ENCODE peak calls at places on chromosomes 16 and 17, in seven cellular contexts. N is IMR-90, V is mesenchymal stem cell, Q is mesendoderm, B is trophoblast cell, M is neuronal stem cell, Z is H1. H is an unnamed sample.

GRCh38 chr17:83153681-83154310 is 74.4 kb downstream of the METRNL start:
- DNase-seq in Z (no peak), B (no peak), V (no peak), M (no peak), Q (no peak), N (no peak), H (no peak)

GRCh38 chr17:74006366-74006765 is 197.1 kb upstream of the RPL38 start:
- DNase-seq in V (no peak), Z (no peak), Q (no peak), N (no peak), M (no peak), B (no peak), H (no peak)

GRCh38 chr16:49458656-49459445 is 85.2 kb downstream of the C16orf78 start:
- DNase-seq in M (no peak), N (no peak), Z (no peak), B (no peak), V (no peak), Q (no peak), H (peak)

GRCh38 chr16:73711441-73712080 is 585.1 kb upstream of the PSMD7 start:
- DNase-seq in Z (no peak), V (no peak), B (no peak), M (no peak), N (no peak), Q (peak), H (peak)

GRCh38 chr17:42878123-42878880 is 22.3 kb upstream of the G6PC1 start:
- DNase-seq in M (peak), V (peak), Z (peak), B (peak), Q (peak), N (no peak), H (peak)

GRCh38 chr17:68184816-68185436 is 62.9 kb upstream of the AMZ2 start:
- DNase-seq in B (no peak), N (no peak), Z (no peak), M (no peak), V (no peak), Q (no peak), H (no peak)

GRCh38 chr17:44133918-44134476 is 7.7 kb upstream of the HROB start:
- DNase-seq in V (no peak), Z (no peak), N (no peak), Q (no peak), M (no peak), B (no peak), H (no peak)

GRCh38 chr17:12994341-12995074 is 23.3 kb downstream of the ELAC2 start:
- DNase-seq in M (no peak), N (no peak), V (no peak), B (no peak), Z (no peak), Q (no peak), H (no peak)

GRCh38 chr16:63613701-63614100 is 1508.2 kb downstream of the CDH11 start:
- DNase-seq in Q (no peak), M (no peak), V (peak), B (no peak), N (peak), Z (no peak), H (no peak)

GRCh38 chr17:74552037-74552436 is 6.1 kb upstream of the CD300C start:
- DNase-seq in M (no peak), V (no peak), Z (no peak), B (peak), N (no peak), Q (no peak), H (no peak)

GRCh38 chr17:38667787-38668122 is 7.0 kb downstream of the EPOP start:
- DNase-seq in B (no peak), Z (no peak), V (no peak), Q (no peak), M (no peak), N (no peak), H (no peak)

GRCh38 chr17:19614900-19615299 is 33.7 kb upstream of the ALDH3A2 start:
- DNase-seq in B (no peak), M (no peak), V (no peak), Z (no peak), N (no peak), Q (no peak), H (no peak)

GRCh38 chr17:39001703-39002637 is 34.8 kb upstream of the FBXO47 start:
- DNase-seq in N (peak), Z (no peak), Q (peak), V (peak), M (no peak), B (peak), H (peak)

GRCh38 chr17:45273551-45273957 is 11.7 kb upstream of the SPATA32 start:
- DNase-seq in N (no peak), Z (no peak), B (no peak), M (no peak), Q (no peak), V (no peak), H (no peak)

GRCh38 chr17:50268632-50269287 is 5.5 kb upstream of the TMEM92 start:
- DNase-seq in N (peak), Z (no peak), V (peak), Q (no peak), B (no peak), M (no peak), H (peak)

GRCh38 chr17:39599006-39599664 is 8.6 kb downstream of the NEUROD2 start:
- DNase-seq in M (no peak), Q (no peak), V (no peak), N (no peak), Z (no peak), B (no peak), H (no peak)

GRCh38 chr17:52071712-52072111 is 86.8 kb downstream of the CA10 start:
- DNase-seq in V (no peak), B (no peak), Q (no peak), M (no peak), Z (no peak), N (no peak), H (no peak)

GRCh38 chr17:8120520-8121443 is 2.5 kb upstream of the ALOXE3 start:
- DNase-seq in M (peak), Q (peak), Z (peak), B (peak), V (peak), N (peak), H (peak)

GRCh38 chr16:11128211-11129123 is 127.5 kb downstream of the SOCS1 start:
- DNase-seq in B (no peak), Z (no peak), M (no peak), Q (no peak), N (peak), V (peak), H (peak)

GRCh38 chr17:1264196-1264595 is 6.0 kb upstream of the BHLHA9 start:
- DNase-seq in B (no peak), M (no peak), V (no peak), N (no peak), Q (no peak), Z (no peak), H (no peak)

GRCh38 chr17:50565559-50566350 is 5.2 kb downstream of the CACNA1G start:
- DNase-seq in Q (peak), N (peak), V (peak), Z (no peak), M (peak), B (no peak), H (no peak)

GRCh38 chr16:4141604-4142003 is 25.4 kb upstream of the ADCY9 start:
- DNase-seq in M (no peak), V (no peak), B (no peak), Z (no peak), N (no peak), Q (no peak), H (no peak)

GRCh38 chr16:4140652-4141051 is 24.4 kb upstream of the ADCY9 start:
- DNase-seq in N (peak), Q (no peak), Z (no peak), B (peak), V (peak), M (no peak), H (no peak)

GRCh38 chr16:4138735-4139134 is 22.5 kb upstream of the ADCY9 start:
- DNase-seq in M (no peak), B (peak), N (no peak), V (no peak), Z (no peak), Q (no peak), H (no peak)

GRCh38 chr16:4142268-4142667 is 26.0 kb upstream of the ADCY9 start:
- DNase-seq in N (no peak), M (no peak), Q (no peak), V (no peak), Z (no peak), B (no peak), H (no peak)

DNA sequence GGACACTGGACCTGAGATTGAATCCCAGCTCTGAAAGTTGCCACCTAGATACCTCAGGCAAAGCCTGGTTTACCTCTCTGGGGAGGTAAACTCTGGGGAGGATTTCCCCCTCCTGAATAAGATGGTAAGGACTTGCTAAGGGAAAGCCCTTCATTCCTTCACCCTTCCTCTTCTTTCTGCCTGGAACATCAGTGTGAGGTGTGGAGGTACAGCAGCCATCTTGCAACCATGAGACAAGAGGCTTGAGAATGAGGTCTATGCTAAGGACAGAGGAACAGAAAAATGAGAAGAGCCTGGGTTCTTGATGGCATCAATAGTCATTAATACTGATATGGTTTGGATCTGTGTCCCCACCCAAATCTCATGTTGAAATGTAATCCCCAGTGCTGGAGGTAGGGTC is 23.7 kb upstream of the ADCY9 start:
- DNase-seq in V (no peak), N (no peak), Z (no peak), B (no peak), M (no peak), Q (no peak), H (no peak)
- H3K4ac ChIP-seq in V (no peak), N (peak), Z (no peak), B (no peak), M (no peak), Q (no peak), H (no peak)

GRCh38 chr17:32859857-32860525 is 16.9 kb downstream of the MYO1D start:
- DNase-seq in N (no peak), Z (no peak), M (no peak), B (no peak), Q (peak), V (no peak), H (no peak)
- H3K18ac ChIP-seq in N (no peak), Z (no peak), M (no peak), B (no peak), Q (no peak), V (no peak), H (no peak)

GRCh38 chr16:82027629-82028035 is 7.4 kb upstream of the HSD17B2 start:
- DNase-seq in M (no peak), V (no peak), B (no peak), Q (no peak), Z (no peak), N (no peak), H (no peak)
- H2BK5ac ChIP-seq in M (no peak), V (no peak), B (no peak), Q (no peak), Z (no peak), N (no peak), H (no peak)

DNA sequence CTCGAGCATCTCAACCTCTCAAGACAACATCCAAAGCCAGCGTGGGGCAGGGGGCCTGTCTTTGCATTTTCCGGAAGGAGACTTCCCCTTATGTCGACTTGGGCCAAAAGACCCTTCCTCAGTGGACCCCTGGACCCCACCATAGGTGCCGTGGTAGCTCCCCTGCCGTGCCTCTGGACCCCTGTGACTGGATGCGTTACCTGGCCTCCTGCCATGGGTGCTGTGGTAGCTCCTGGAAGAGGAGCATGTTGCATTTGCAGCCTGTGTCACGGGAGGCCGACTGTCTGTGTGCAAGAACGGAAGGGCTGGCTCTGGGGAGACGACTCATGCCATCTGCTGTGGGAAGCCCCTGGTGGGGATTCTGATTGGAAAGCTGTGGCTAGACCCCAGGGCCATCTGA is 130.1 kb downstream of the FOXL1 start:
- DNase-seq in N (no peak), B (no peak), Z (no peak), Q (no peak), M (no peak), V (no peak), H (no peak)
- H3K4ac ChIP-seq in N (no peak), B (no peak), Z (no peak), Q (no peak), M (no peak), V (no peak), H (no peak)

GRCh38 chr16:57950382-57950781 is 20.5 kb downstream of the CNGB1 start:
- DNase-seq in M (no peak), Z (no peak), Q (no peak), N (no peak), B (peak), V (no peak), H (no peak)

GRCh38 chr16:57953857-57954256 is 17.1 kb downstream of the CNGB1 start:
- DNase-seq in N (no peak), B (no peak), V (no peak), Z (no peak), M (no peak), Q (no peak), H (no peak)

GRCh38 chr16:57951204-57951960 is 19.5 kb downstream of the CNGB1 start:
- DNase-seq in Q (no peak), V (no peak), Z (no peak), B (peak), N (no peak), M (no peak), H (no peak)

GRCh38 chr16:57955572-57955971 is 15.4 kb downstream of the CNGB1 start:
- DNase-seq in Q (no peak), V (no peak), N (no peak), Z (no peak), M (no peak), B (no peak), H (no peak)

GRCh38 chr16:57952909-57953308 is 18.0 kb downstream of the CNGB1 start:
- DNase-seq in B (no peak), Z (no peak), M (no peak), V (no peak), Q (no peak), N (no peak), H (no peak)
- H3K18ac ChIP-seq in B (no peak), Z (no peak), M (peak), V (no peak), Q (no peak), N (no peak), H (no peak)

H was measured in H9.